ENCODE peak calls at places on chromosomes 3 and 15, in four cellular contexts. O, M, S and E are unnamed samples.

GRCh38 chr15:90004671-90005070 is 3.5 kb downstream of the ZNF710 start:
- DNase-seq in M (peak; percentile 89), S (no peak), O (peak; percentile 84), E (no peak)

GRCh38 chr3:134463676-134464611 is 21.8 kb downstream of the ANAPC13 start:
- DNase-seq in S (no peak), M (peak; percentile 99), O (peak; percentile 88), E (peak; percentile 30)

GRCh38 chr3:101852983-101853382 is 3.7 kb downstream of the NFKBIZ start:
- DNase-seq in M (no peak), O (no peak), S (no peak), E (no peak)

GRCh38 chr3:152524198-152525140 is 255.7 kb downstream of the MBNL1 start:
- DNase-seq in O (peak; percentile 27), S (no peak), M (peak; percentile 66), E (no peak)

GRCh38 chr3:172516318-172517214 is 6.7 kb downstream of the TNFSF10 start:
- DNase-seq in S (no peak), O (peak; percentile 91), M (peak; percentile 87), E (no peak)

GRCh38 chr3:112763258-112763657 is 83.4 kb downstream of the CD200R1L start:
- DNase-seq in M (no peak), S (no peak), O (no peak), E (no peak)

GRCh38 chr15:99177679-99178078 is 71.7 kb downstream of the TTC23 start:
- DNase-seq in M (no peak), O (no peak), S (no peak), E (no peak)

GRCh38 chr15:66733976-66734375 is 31.9 kb downstream of the SMAD6 start:
- DNase-seq in O (no peak), S (peak; percentile 56), M (no peak), E (no peak)

GRCh38 chr3:150393745-150394144 is 14.4 kb upstream of the TSC22D2 start:
- DNase-seq in O (no peak), S (no peak), M (no peak), E (no peak)

GRCh38 chr3:125191256-125191655 is 21.3 kb downstream of the SLC12A8 start:
- DNase-seq in M (peak; percentile 40), O (no peak), S (no peak), E (no peak)

GRCh38 chr3:180918542-180918941 is 6.1 kb downstream of the FXR1 start:
- DNase-seq in S (no peak), M (no peak), O (no peak), E (no peak)

GRCh38 chr3:111861396-111861795 is 2.3 kb downstream of the PHLDB2 start:
- DNase-seq in M (peak; percentile 40), S (no peak), O (peak; percentile 48), E (no peak)

GRCh38 chr3:113628316-113628715 is 68.1 kb downstream of the USF3 start:
- DNase-seq in M (no peak), O (no peak), S (no peak), E (no peak)

GRCh38 chr15:89139613-89140499 is 51.6 kb downstream of the ABHD2 start:
- DNase-seq in O (no peak), S (no peak), M (peak; percentile 38), E (peak; percentile 60)

GRCh38 chr3:186815490-186815889 is 9.2 kb upstream of the RFC4 start:
- DNase-seq in O (peak; percentile 79), M (peak; percentile 37), S (no peak), E (no peak)

GRCh38 chr15:37019479-37020433 is 80.6 kb downstream of the MEIS2 start:
- DNase-seq in M (peak; percentile 85), S (no peak), O (no peak), E (no peak)

GRCh38 chr3:13824521-13825316 is 55.2 kb downstream of the WNT7A start:
- DNase-seq in O (no peak), S (no peak), M (no peak), E (no peak)

GRCh38 chr3:109729111-109729510 is 391.8 kb upstream of the DPPA4 start:
- DNase-seq in O (no peak), M (no peak), S (no peak), E (no peak)

GRCh38 chr3:24138876-24139256 is 193.8 kb downstream of the NR1D2 start:
- DNase-seq in M (no peak), O (no peak), S (no peak), E (no peak)

GRCh38 chr3:192915306-192915705 is 2.4 kb downstream of the MB21D2 start:
- DNase-seq in M (peak; percentile 64), O (peak; percentile 70), S (no peak), E (peak; percentile 50)

GRCh38 chr15:31046759-31047359 is 54.7 kb downstream of the TRPM1 start:
- DNase-seq in O (no peak), M (no peak), S (no peak), E (no peak)